ENCODE peak calls at places on chromosomes 13 and 19, in six cellular contexts. V is T-helper 1 cell; J is chondrocyte; U is skeletal muscle cell; E is Jurkat, Clone E6-1; M is amygdala. B is an unnamed sample.
A peak's percentile ranks its signal among the peaks of the same experiment; 100 is the strongest.

GRCh38 chr13:29771247-29771646 is 79.2 kb downstream of the UBL3 start:
- DNase-seq in U (no peak), J (no peak), V (no peak), E (peak; percentile 25), M (no peak), B (peak; percentile 27)

GRCh38 chr19:27717825-27718224 is 1495.1 kb downstream of the UQCRFS1 start:
- DNase-seq in E (no peak), J (no peak), M (no peak), V (no peak), U (no peak), B (no peak)

GRCh38 chr19:16896913-16897571 is 8.2 kb downstream of the F2RL3 start:
- DNase-seq in M (peak; percentile 36), J (no peak), V (peak; percentile 37), E (peak; percentile 20), U (peak; percentile 87), B (peak; percentile 93)

GRCh38 chr19:49506575-49507105 is 5.8 kb upstream of the FCGRT start:
- DNase-seq in U (no peak), V (peak; percentile 48), J (no peak), M (peak; percentile 13), E (peak; percentile 71), B (no peak)

GRCh38 chr19:34428549-34429285 is 536 bp downstream of the UBA2 start:
- DNase-seq in J (no peak), V (no peak), U (no peak), E (peak; percentile 12), M (peak; percentile 34), B (no peak)

GRCh38 chr13:88246239-88246638 is 575.1 kb downstream of the SLITRK5 start:
- DNase-seq in M (no peak), E (no peak), U (no peak), V (no peak), J (no peak), B (no peak)

GRCh38 chr13:99992912-99993311 is 11.3 kb downstream of the ZIC2 start:
- DNase-seq in J (no peak), V (no peak), U (no peak), E (no peak), M (no peak), B (no peak)

GRCh38 chr19:48558018-48558684 is 6.2 kb downstream of the SULT2B1 start:
- DNase-seq in U (no peak), J (no peak), M (no peak), E (no peak), V (no peak), B (no peak)

GRCh38 chr19:6216996-6217751 is 62.6 kb downstream of the MLLT1 start:
- DNase-seq in E (no peak), V (no peak), U (no peak), J (peak; percentile 90), M (no peak), B (peak; percentile 21)

GRCh38 chr19:2462635-2463421 is 6.1 kb upstream of the LMNB2 start:
- DNase-seq in M (peak; percentile 50), E (no peak), U (peak; percentile 80), V (no peak), J (peak; percentile 93), B (peak; percentile 86)

GRCh38 chr19:19613456-19613855 is 5.0 kb downstream of the PBX4 start:
- DNase-seq in E (no peak), V (no peak), J (no peak), U (no peak), M (no peak), B (no peak)

GRCh38 chr19:30149300-30149699 is 207.3 kb downstream of the URI1 start:
- DNase-seq in J (no peak), E (no peak), V (no peak), U (no peak), M (no peak), B (no peak)

GRCh38 chr19:3058009-3058820 is 4.1 kb downstream of the TLE5 start:
- DNase-seq in V (no peak), U (no peak), E (no peak), M (no peak), J (no peak), B (no peak)

GRCh38 chr19:20503536-20503935 is 62.0 kb downstream of the ZNF737 start:
- DNase-seq in J (no peak), V (no peak), E (no peak), U (peak; percentile 26), M (no peak), B (peak; percentile 43)

GRCh38 chr13:98413796-98414195 is 163.1 kb downstream of the STK24 start:
- DNase-seq in J (no peak), V (no peak), M (no peak), E (peak; percentile 37), U (no peak), B (no peak)

GRCh38 chr13:29621841-29622240 is 26.4 kb upstream of the SLC7A1 start:
- DNase-seq in J (no peak), M (no peak), U (no peak), V (no peak), E (no peak), B (no peak)

GRCh38 chr13:54183166-54183565 is 1154.6 kb downstream of the OLFM4 start:
- DNase-seq in M (no peak), E (no peak), V (no peak), U (no peak), J (no peak), B (no peak)

GRCh38 chr13:109974354-109974753 is 188.0 kb upstream of the IRS2 start:
- DNase-seq in U (no peak), J (no peak), E (no peak), M (no peak), V (no peak), B (no peak)

GRCh38 chr13:52345631-52346251 is 60.2 kb downstream of the THSD1 start:
- DNase-seq in M (no peak), J (no peak), V (no peak), U (no peak), E (no peak), B (no peak)

GRCh38 chr19:50910722-50911121 is 473 bp downstream of the KLK4 start:
- DNase-seq in J (no peak), E (no peak), U (no peak), V (no peak), M (no peak), B (no peak)

GRCh38 chr13:23541221-23541620 is 29.0 kb upstream of the TNFRSF19 start:
- DNase-seq in U (no peak), J (no peak), V (no peak), E (no peak), M (no peak), B (no peak)

GRCh38 chr19:2494447-2495129 is 18.7 kb downstream of the GADD45B start:
- DNase-seq in U (peak; percentile 64), E (no peak), V (peak; percentile 49), J (peak; percentile 86), M (peak; percentile 23), B (no peak)

GRCh38 chr19:49326165-49326704 is 1.2 kb upstream of the SLC6A16 start:
- DNase-seq in U (no peak), J (no peak), E (no peak), V (no peak), M (no peak), B (no peak)

GRCh38 chr13:106561551-106562170 is 6.3 kb downstream of the ARGLU1 start:
- DNase-seq in E (no peak), M (no peak), U (no peak), J (no peak), V (no peak), B (no peak)

GRCh38 chr19:17687857-17688784 is at the start of gene UNC13A:
- DNase-seq in U (no peak), J (no peak), V (peak; percentile 23), E (peak; percentile 23), M (peak; percentile 21), B (no peak)